ENCODE peak calls at places on chromosome 4, in five cellular contexts. S is H1, V is SK-N-SH, Y is K562, Q is GM12878. Z is an unnamed sample.

GRCh38 chr4:44257461-44257860 is 191.1 kb downstream of the KCTD8 start:
- DNase-seq in S (no peak), V (no peak), Y (no peak), Q (no peak), Z (no peak)

GRCh38 chr4:14404730-14405129 is 597.6 kb upstream of the CPEB2 start:
- DNase-seq in S (no peak), V (no peak), Y (no peak), Q (no peak), Z (no peak)

GRCh38 chr4:21102667-21103066 is 402.4 kb downstream of the PACRGL start:
- DNase-seq in S (no peak), V (no peak), Y (no peak), Q (no peak), Z (no peak)

GRCh38 chr4:8525383-8526120 is 54.6 kb upstream of the GPR78 start:
- DNase-seq in S (no peak), V (no peak), Y (no peak), Q (no peak), Z (no peak)

GRCh38 chr4:104494822-104495559 is at the start of gene CXXC4:
- DNase-seq in S (peak; percentile 47), V (peak; percentile 77), Y (peak; percentile 35), Q (no peak), Z (peak; percentile 10)

GRCh38 chr4:165461176-165461835 is 82.5 kb downstream of the CPE start:
- DNase-seq in S (no peak), V (no peak), Y (no peak), Q (no peak), Z (peak; percentile 54)

GRCh38 chr4:87017580-87018061 is 82.8 kb downstream of the AFF1 start:
- DNase-seq in S (no peak), V (no peak), Y (peak; percentile 50), Q (no peak), Z (no peak)

GRCh38 chr4:10727140-10727880 is 42.7 kb upstream of the CLNK start:
- DNase-seq in S (no peak), V (no peak), Y (no peak), Q (no peak), Z (no peak)

GRCh38 chr4:21656832-21657231 is 291.7 kb downstream of the KCNIP4 start:
- DNase-seq in S (peak; percentile 2), V (no peak), Y (no peak), Q (no peak), Z (peak; percentile 2)

GRCh38 chr4:929970-930625 is 2.0 kb downstream of the GAK start:
- DNase-seq in S (no peak), V (peak; percentile 3), Y (no peak), Q (no peak), Z (peak; percentile 50)

GRCh38 chr4:7196283-7196651 is 3.9 kb downstream of the SORCS2 start:
- DNase-seq in S (no peak), V (no peak), Y (no peak), Q (no peak), Z (no peak)

GRCh38 chr4:7199129-7199725 is 6.9 kb downstream of the SORCS2 start:
- DNase-seq in S (no peak), V (no peak), Y (no peak), Q (no peak), Z (no peak)

GRCh38 chr4:7198440-7199128 is 6.2 kb downstream of the SORCS2 start:
- DNase-seq in S (no peak), V (no peak), Y (no peak), Q (no peak), Z (no peak)

GRCh38 chr4:7196731-7197130 is 4.4 kb downstream of the SORCS2 start:
- DNase-seq in S (no peak), V (no peak), Y (no peak), Q (no peak), Z (no peak)

GRCh38 chr4:7197910-7198309 is 5.6 kb downstream of the SORCS2 start:
- DNase-seq in S (no peak), V (peak; percentile 69), Y (no peak), Q (no peak), Z (no peak)
- TF ChIP-seq CHD2 in S (no peak), V (no peak), Y (no peak), Q (no peak), Z (no peak)

GRCh38 chr4:140256941-140257340 is 103.0 kb upstream of the MAML3 start:
- DNase-seq in S (no peak), V (no peak), Y (no peak), Q (no peak), Z (peak; percentile 38)
- H2AFZ ChIP-seq in S (no peak overlapping the region), V (no peak overlapping the region), Y (no peak overlapping the region), Q (no peak overlapping the region), Z (no peak overlapping the region)

GRCh38 chr4:4690854-4691253 is 149.0 kb upstream of the STX18 start:
- DNase-seq in S (no peak), V (no peak), Y (no peak), Q (no peak), Z (no peak)

GRCh38 chr4:4693258-4693657 is 151.4 kb upstream of the STX18 start:
- DNase-seq in S (no peak), V (no peak), Y (no peak), Q (peak; percentile 31), Z (peak; percentile 66)

GRCh38 chr4:4687100-4687499 is 145.3 kb upstream of the STX18 start:
- DNase-seq in S (no peak), V (no peak), Y (no peak), Q (no peak), Z (no peak)

GRCh38 chr4:4687935-4688727 is 146.3 kb upstream of the STX18 start:
- DNase-seq in S (no peak), V (no peak), Y (no peak), Q (no peak), Z (no peak)

GRCh38 chr4:4689694-4690440 is 148.0 kb upstream of the STX18 start:
- DNase-seq in S (no peak), V (no peak), Y (no peak), Q (peak; percentile 83), Z (no peak)
- TF ChIP-seq CHD2 in S (no peak), V (no peak), Y (no peak), Q (no peak), Z (no peak)

DNA sequence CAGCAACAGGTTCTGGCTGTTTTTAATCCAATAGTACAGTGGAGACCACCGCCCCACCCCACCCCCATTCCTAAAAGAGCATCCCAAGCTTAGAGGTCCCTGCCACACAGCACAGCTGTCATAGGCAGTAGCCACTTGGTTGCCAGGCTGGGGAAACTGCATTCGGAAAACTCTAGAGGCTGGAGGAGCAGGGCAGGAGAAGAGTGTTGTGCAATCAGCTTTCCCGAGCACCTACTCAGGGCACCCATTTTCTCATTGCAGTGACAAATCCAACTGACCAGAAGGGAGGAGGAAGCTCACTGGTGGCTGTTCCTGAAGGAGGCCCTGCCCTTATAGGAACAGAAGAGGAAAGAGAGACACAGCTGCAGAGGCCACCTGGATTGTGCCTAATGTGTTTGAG is 1.1 kb downstream of the CXCL1 start:
- DNase-seq in S (no peak), V (no peak), Y (no peak), Q (no peak), Z (no peak)
- H2AFZ ChIP-seq in S (no peak overlapping the region), V (no peak overlapping the region), Y (no peak overlapping the region), Q (no peak overlapping the region), Z (no peak overlapping the region)

DNA sequence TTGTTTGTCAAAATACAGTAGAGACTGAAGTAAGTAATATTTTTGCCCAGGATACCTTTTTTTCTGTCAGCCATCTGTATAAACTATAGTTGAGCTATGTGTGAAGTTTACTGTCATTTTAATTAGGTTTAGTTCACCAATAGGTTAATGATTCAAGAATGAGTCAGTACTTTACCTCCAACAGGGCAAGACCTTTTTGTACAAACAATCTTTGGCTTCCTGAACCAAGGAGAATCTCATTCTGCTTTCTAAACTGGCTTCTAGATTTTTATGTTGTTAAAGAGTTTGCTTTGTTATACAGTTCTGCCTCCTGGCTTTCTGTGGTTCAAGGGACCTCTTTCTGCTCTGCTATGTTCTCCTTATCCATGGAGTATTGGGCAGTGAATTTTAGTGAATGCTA is 412.0 kb upstream of the NR3C2 start:
- DNase-seq in S (no peak), V (no peak), Y (no peak), Q (no peak), Z (no peak)
- TF ChIP-seq CHD2 in S (no peak), V (no peak), Y (no peak), Q (no peak), Z (no peak)

DNA sequence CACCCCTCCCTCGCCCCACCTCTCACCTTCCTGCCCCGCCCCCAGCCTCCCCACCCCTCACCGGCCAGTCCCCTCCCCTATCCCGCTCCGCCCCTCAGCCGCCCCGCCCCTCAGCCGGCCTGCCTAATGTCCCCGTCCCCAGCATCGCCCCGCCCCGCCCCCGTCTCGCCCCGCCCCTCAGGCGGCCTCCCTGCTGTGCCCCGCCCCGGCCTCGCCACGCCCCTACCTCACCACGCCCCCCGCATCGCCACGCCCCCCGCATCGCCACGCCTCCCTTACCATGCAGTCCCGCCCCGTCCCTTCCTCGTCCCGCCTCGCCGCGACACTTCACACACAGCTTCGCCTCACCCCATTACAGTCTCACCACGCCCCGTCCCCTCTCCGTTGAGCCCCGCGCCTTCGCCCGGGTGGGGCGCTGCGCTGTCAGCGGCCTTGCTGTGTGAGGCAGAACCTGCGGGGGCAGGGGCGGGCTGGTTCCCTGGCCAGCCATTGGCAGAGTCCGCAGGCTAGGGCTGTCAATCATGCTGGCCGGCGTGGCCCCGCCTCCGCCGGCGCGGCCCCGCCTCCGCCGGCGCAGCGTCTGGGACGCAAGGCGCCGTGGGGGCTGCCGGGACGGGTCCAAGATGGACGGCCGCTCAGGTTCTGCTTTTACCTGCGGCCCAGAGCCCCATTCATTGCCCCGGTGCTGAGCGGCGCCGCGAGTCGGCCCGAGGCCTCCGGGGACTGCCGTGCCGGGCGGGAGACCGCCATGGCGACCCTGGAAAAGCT is at the start of the genes HTT and HTT-AS:
- DNase-seq in S (peak; percentile 84), V (peak; percentile 99), Y (peak; percentile 98), Q (peak; percentile 68), Z (peak; percentile 86)
- H2AFZ ChIP-seq in S (peak within 1 kb of the TSS; percentile 93), V (peak within 1 kb of the TSS; percentile 96), Y (peak within 1 kb of the TSS; percentile 100), Q (peak within 1 kb of the TSS; percentile 99), Z (no peak within 1 kb of the TSS)

Z was measured in HepG2.